ENCODE peak calls at places on chromosomes 1 and 21, in four cellular contexts. G is thoracic aorta; T is CD8-positive, alpha-beta T cell; D is PC-9. I is an unnamed sample.
A peak's percentile ranks its signal among the peaks of the same experiment; 100 is the strongest.

GRCh38 chr1:81582467-81582986 is 218.2 kb upstream of the ADGRL2 start:
- DNase-seq in T (no peak), G (no peak), D (no peak), I (no peak)

GRCh38 chr1:27646676-27647075 is 11.7 kb upstream of the FGR start:
- DNase-seq in D (no peak), G (no peak), T (no peak), I (no peak)

GRCh38 chr1:33790577-33790976 is 73.3 kb upstream of the HMGB4 start:
- DNase-seq in G (no peak), T (no peak), D (no peak), I (no peak)

GRCh38 chr1:112954945-112955677 is 885 bp downstream of the SLC16A1 start:
- DNase-seq in D (peak; percentile 53), T (peak; percentile 63), G (peak; percentile 8), I (peak; percentile 74)

GRCh38 chr1:66349277-66349676 is 184.7 kb upstream of the SGIP1 start:
- DNase-seq in D (no peak), G (no peak), T (no peak), I (no peak)

GRCh38 chr1:246078126-246078887 is 428.8 kb downstream of the SMYD3 start:
- DNase-seq in D (no peak), T (no peak), G (no peak), I (no peak)

GRCh38 chr1:77230051-77230450 is 10.8 kb upstream of the PIGK start:
- DNase-seq in D (no peak), T (no peak), G (no peak), I (no peak)

GRCh38 chr1:97820470-97821188 is 100.2 kb downstream of the DPYD start:
- DNase-seq in G (no peak), D (no peak), T (no peak), I (no peak)

GRCh38 chr1:238727670-238728069 is 658.7 kb upstream of the CHRM3 start:
- DNase-seq in T (no peak), D (no peak), G (no peak), I (no peak)

GRCh38 chr1:155009221-155009711 is 6.7 kb downstream of the ZBTB7B start:
- DNase-seq in T (no peak), G (no peak), D (no peak), I (no peak)

GRCh38 chr1:13829152-13829769 is 129.3 kb downstream of the PRDM2 start:
- DNase-seq in G (no peak), D (no peak), T (no peak), I (peak; percentile 49)

GRCh38 chr21:42352433-42353095 is 1.8 kb upstream of the TFF2 start:
- DNase-seq in T (no peak), D (no peak), G (no peak), I (no peak)

GRCh38 chr21:45460611-45461368 is 55.8 kb downstream of the COL18A1 start:
- DNase-seq in G (no peak), T (no peak), D (no peak), I (no peak)

GRCh38 chr1:91650764-91651163 is 150.1 kb downstream of the CDC7 start:
- DNase-seq in G (peak; percentile 68), T (no peak), D (no peak), I (peak; percentile 91)

GRCh38 chr1:14653461-14653960 is 55.0 kb downstream of the KAZN start:
- DNase-seq in D (no peak), T (no peak), G (no peak), I (no peak)

GRCh38 chr21:26572668-26573381 is at the start of gene CYYR1:
- DNase-seq in D (no peak), G (no peak), T (no peak), I (no peak)
- H3K27ac ChIP-seq in D (no peak within 1 kb of the TSS), G (no peak within 1 kb of the TSS), T (no peak within 1 kb of the TSS), I (peak within 1 kb of the TSS; percentile 54)

DNA sequence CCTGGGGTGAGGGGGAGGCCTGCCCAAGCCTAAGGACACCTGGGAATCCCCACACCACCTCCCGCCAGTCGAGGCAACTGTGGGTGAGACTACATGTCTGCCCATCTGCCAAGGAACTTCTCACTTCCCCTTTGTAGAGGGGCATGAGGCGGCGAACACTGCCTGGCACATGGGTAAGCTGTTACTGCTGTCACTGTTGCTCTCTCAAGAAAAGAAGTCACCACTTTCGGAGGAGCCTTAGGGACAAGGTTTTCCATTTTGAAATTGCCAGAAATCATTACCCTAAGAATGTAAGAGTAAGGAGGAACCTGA is 23.4 kb downstream of the SLC2A1 start:
- DNase-seq in D (no peak), T (peak; percentile 54), G (no peak), I (no peak)
- H3K4me1 ChIP-seq in D (peaks cover 93% of the 10 kb centered on the region), T (peaks cover 92% of the 10 kb centered on the region), G (peaks cover 30% of the 10 kb centered on the region), I (peaks cover 22% of the 10 kb centered on the region)

GRCh38 chr1:199279872-199280649 is 641.2 kb downstream of the PTPRC start:
- DNase-seq in D (no peak), G (no peak), T (no peak), I (no peak)
- TF ChIP-seq CTCF in D (no peak), G (no peak), T (no peak), I (no peak)

GRCh38 chr1:172813330-172813729 is 154.4 kb downstream of the FASLG start:
- DNase-seq in T (no peak), G (no peak), D (no peak), I (no peak)

GRCh38 chr1:172811698-172812097 is 152.8 kb downstream of the FASLG start:
- DNase-seq in G (no peak), D (no peak), T (no peak), I (no peak)

GRCh38 chr1:172812118-172812517 is 153.2 kb downstream of the FASLG start:
- DNase-seq in G (no peak), D (no peak), T (no peak), I (no peak)

GRCh38 chr1:172809751-172810150 is 150.8 kb downstream of the FASLG start:
- DNase-seq in G (no peak), D (no peak), T (no peak), I (no peak)

GRCh38 chr1:172810480-172810879 is 151.6 kb downstream of the FASLG start:
- DNase-seq in T (no peak), D (no peak), G (no peak), I (no peak)
- H3K27ac ChIP-seq in T (no peak overlapping the region), D (no peak overlapping the region), G (no peak overlapping the region), I (no peak overlapping the region)

GRCh38 chr1:198534540-198535413 is 5.7 kb downstream of the ATP6V1G3 start:
- DNase-seq in T (no peak), G (no peak), D (no peak), I (no peak)
- H3K4me1 ChIP-seq in T (peaks cover 67% of the 10 kb centered on the region), G (no peaks in the 10 kb centered on the region), D (no peaks in the 10 kb centered on the region), I (no peaks in the 10 kb centered on the region)

DNA sequence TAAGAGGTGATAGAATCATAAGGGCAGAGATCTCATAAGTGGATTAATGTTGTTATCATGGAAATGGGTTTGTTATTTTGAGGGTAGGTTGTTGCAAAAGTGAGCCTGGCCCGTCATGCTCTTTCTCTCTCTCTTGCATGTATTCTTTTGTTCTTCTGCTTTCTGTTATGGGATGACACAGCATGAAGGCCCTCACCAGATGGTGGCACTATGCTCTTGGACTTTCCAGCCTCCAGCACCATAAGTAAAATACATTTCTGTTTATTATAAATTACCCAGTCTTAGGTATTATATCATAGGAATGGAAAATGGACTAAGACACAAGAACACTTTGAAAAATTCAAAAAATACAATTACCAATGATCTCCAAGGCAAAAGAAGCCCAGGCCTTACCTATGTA is 676.1 kb downstream of the PTPRU start:
- DNase-seq in G (no peak), D (peak; percentile 8), T (no peak), I (no peak)
- TF ChIP-seq CTCF in G (peak; percentile 18), D (peak; percentile 68), T (no peak), I (peak; percentile 30)